ENCODE peak calls at places on chromosome 11, in four cellular contexts. L, W, H and Z are unnamed samples.

GRCh38 chr11:121886005-121886739 is 229.8 kb downstream of the BLID start:
- DNase-seq in W (peak; percentile 23), L (no peak), H (no peak), Z (peak; percentile 63)

GRCh38 chr11:3145206-3145520 is 19.9 kb downstream of the OSBPL5 start:
- DNase-seq in W (no peak), L (no peak), H (no peak), Z (no peak)

GRCh38 chr11:121112498-121113455 is 11.7 kb downstream of the TECTA start:
- DNase-seq in W (peak; percentile 54), H (no peak), L (peak; percentile 56), Z (no peak)

GRCh38 chr11:117919326-117920275 is 9.6 kb downstream of the TMPRSS13 start:
- DNase-seq in L (no peak), H (peak; percentile 64), W (no peak), Z (peak; percentile 9)

GRCh38 chr11:16817321-16817720 is 78.9 kb downstream of the C11orf58 start:
- DNase-seq in H (no peak), L (peak; percentile 75), W (no peak), Z (no peak)

GRCh38 chr11:122851366-122852011 is 13.2 kb downstream of the CRTAM start:
- DNase-seq in H (no peak), W (no peak), L (no peak), Z (no peak)

GRCh38 chr11:132056689-132057088 is 686.3 kb downstream of the NTM start:
- DNase-seq in L (no peak), W (no peak), H (no peak), Z (no peak)

GRCh38 chr11:83051760-83052671 is 19.7 kb downstream of the RAB30 start:
- DNase-seq in W (peak; percentile 94), L (no peak), H (no peak), Z (no peak)

GRCh38 chr11:499201-500076 is 7.6 kb downstream of the RNH1 start:
- DNase-seq in W (no peak), L (no peak), H (no peak), Z (no peak)

GRCh38 chr11:128720522-128720985 is 26.7 kb downstream of the FLI1 start:
- DNase-seq in H (peak; percentile 88), W (peak; percentile 58), L (peak; percentile 29), Z (no peak)

GRCh38 chr11:116578971-116579687 is 193.7 kb downstream of the BUD13 start:
- DNase-seq in W (no peak), H (no peak), L (no peak), Z (no peak)

GRCh38 chr11:102780491-102780918 is at the start of gene MMP10:
- DNase-seq in H (no peak), L (no peak), W (peak; percentile 89), Z (no peak)

GRCh38 chr11:69212121-69213110 is 56.7 kb downstream of the SMIM38 start:
- DNase-seq in L (no peak), H (no peak), W (no peak), Z (peak; percentile 71)

GRCh38 chr11:47161890-47162289 is 14.8 kb downstream of the ARFGAP2 start:
- DNase-seq in H (no peak), L (no peak), W (no peak), Z (no peak)

GRCh38 chr11:133956650-133957633 is at the start of gene IGSF9B:
- DNase-seq in W (peak; percentile 73), L (peak; percentile 49), H (peak; percentile 92), Z (peak; percentile 81)

GRCh38 chr11:120652705-120653335 is 141.3 kb downstream of the GRIK4 start:
- DNase-seq in L (no peak), H (peak; percentile 41), W (no peak), Z (no peak)

GRCh38 chr11:26878959-26879581 is 114.8 kb upstream of the FIBIN start:
- DNase-seq in L (no peak), H (no peak), W (no peak), Z (no peak)

GRCh38 chr11:35357893-35358292 is 61.5 kb downstream of the SLC1A2 start:
- DNase-seq in L (no peak), H (no peak), W (no peak), Z (peak; percentile 9)

GRCh38 chr11:88603499-88603898 is 266.0 kb upstream of the CTSC start:
- DNase-seq in L (no peak), H (no peak), W (peak; percentile 78), Z (no peak)

GRCh38 chr11:122360875-122361274 is 244.9 kb upstream of the BLID start:
- DNase-seq in L (no peak), W (no peak), H (no peak), Z (no peak)

GRCh38 chr11:78011301-78011700 is 11.8 kb downstream of the KCTD14 start:
- DNase-seq in H (no peak), W (no peak), L (no peak), Z (no peak)

GRCh38 chr11:34318111-34319037 is 39.4 kb downstream of the ABTB2 start:
- DNase-seq in H (no peak), L (no peak), W (no peak), Z (no peak)

GRCh38 chr11:8998017-8998416 is 5.8 kb downstream of the NRIP3 start:
- DNase-seq in L (no peak), W (no peak), H (no peak), Z (no peak)

DNA sequence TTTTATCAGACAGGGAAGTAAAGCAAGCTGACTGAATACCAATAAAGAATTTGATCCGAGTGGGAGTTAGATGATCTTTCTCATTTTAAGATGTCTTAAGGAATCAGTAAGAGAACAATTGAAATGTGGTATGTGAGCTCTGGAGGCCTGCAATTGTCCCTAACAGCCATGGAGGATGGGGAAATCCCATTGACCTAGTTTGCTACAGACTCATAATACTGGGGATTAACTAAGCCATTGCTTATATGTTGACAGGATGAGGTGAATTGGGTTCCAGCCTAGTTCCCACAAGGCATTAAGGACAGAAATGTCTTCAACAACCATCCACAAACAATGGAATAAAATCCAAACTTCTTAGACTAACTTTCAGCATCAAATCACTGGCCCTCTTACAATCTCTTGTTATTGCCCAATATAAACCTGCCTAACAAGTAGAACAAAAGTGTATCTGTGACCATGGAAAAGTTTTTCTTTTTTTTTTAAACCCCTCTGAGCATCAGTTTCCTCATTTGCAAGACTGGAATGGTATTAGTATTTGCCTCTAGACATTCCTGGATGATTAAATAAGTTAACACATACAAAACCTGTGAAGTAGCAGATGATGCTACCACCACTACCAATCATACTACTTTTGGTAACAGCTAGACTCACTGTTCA is 773.2 kb downstream of the DLG2 start:
- DNase-seq in H (no peak), L (no peak), W (no peak), Z (no peak)
- TF ChIP-seq POLR2AphosphoS5 in H (no peak), L (no peak), W (no peak), Z (no peak)

DNA sequence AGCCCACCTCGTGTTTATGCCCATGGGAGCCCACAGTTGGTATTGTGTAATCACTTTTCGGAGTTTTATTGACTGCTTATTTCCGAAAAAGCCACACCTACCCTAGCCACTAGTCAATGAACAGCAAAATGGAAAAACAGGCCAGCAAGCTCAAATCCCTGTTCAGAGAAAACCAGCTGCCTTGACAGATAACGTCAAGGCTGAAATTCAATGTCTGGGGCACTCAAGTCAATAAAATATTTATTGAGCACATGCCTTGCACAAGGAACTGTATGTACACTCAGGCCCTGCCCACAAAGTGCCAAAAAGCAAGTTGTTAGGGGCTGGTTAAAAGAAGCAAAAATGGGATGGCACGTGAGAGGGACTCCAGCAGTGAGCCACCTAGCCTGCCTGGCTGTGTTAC is 4.8 kb downstream of the PC start:
- DNase-seq in H (no peak), W (no peak), L (no peak), Z (no peak)
- TF ChIP-seq POLR2AphosphoS5 in H (no peak), W (no peak), L (no peak), Z (no peak)

GRCh38 chr11:65915821-65916251 is 3.0 kb downstream of the C11orf68 start:
- DNase-seq in H (peak; percentile 84), W (peak; percentile 94), L (peak; percentile 57), Z (peak; percentile 94)
- TF ChIP-seq POLR2AphosphoS5 in H (peak; percentile 64), W (peak; percentile 99), L (peak; percentile 2), Z (no peak)

GRCh38 chr11:112128483-112129121 is 35.3 kb downstream of the IL18 start:
- DNase-seq in L (no peak), W (peak; percentile 53), H (no peak), Z (no peak)
- TF ChIP-seq POLR2AphosphoS5 in L (no peak), W (no peak), H (no peak), Z (no peak)

DNA sequence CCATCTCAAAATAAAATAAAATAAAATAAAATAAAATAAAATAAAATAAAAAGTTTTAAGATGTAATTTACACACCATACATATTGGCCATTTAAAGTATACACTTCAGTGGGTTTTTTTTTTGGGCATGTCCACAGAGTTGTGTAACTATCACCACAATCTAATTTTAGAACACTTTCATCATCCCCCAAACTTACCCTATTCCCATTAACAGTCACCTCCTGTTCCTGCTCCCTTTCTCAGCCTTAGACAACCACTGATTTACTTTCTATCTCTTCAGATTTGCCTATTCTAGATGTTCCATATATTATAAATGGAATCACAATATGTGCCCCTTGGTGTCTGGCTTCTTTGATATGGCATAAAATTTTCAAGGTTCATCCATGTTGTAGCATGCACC is 4.6 kb upstream of the ACER3 start:
- DNase-seq in L (no peak), W (no peak), H (no peak), Z (no peak)
- TF ChIP-seq POLR2AphosphoS5 in L (no peak), W (no peak), H (no peak), Z (no peak)

GRCh38 chr11:71564430-71564829 is 933 bp upstream of the KRTAP5-10 start:
- DNase-seq in L (no peak), W (no peak), H (no peak), Z (no peak)

GRCh38 chr11:71562120-71562519 is 3.2 kb upstream of the KRTAP5-10 start:
- DNase-seq in L (no peak), W (no peak), H (no peak), Z (no peak)

GRCh38 chr11:71566081-71566620 is 788 bp downstream of the KRTAP5-10 start:
- DNase-seq in H (no peak), L (no peak), W (no peak), Z (no peak)

GRCh38 chr11:71565263-71565662 is at the start of gene KRTAP5-10:
- DNase-seq in H (no peak), L (no peak), W (no peak), Z (no peak)

GRCh38 chr11:71563401-71563800 is 2.0 kb upstream of the KRTAP5-10 start:
- DNase-seq in H (no peak), L (peak; percentile 66), W (peak; percentile 48), Z (no peak)
- TF ChIP-seq POLR2AphosphoS5 in H (no peak), L (no peak), W (no peak), Z (no peak)

GRCh38 chr11:72752088-72752914 is at the start of gene ARAP1:
- DNase-seq in W (peak; percentile 64), H (peak; percentile 96), L (peak; percentile 55), Z (peak; percentile 88)
- TF ChIP-seq POLR2AphosphoS5 in W (peak; percentile 61), H (peak; percentile 70), L (no peak), Z (no peak)